ENCODE peak calls at places on chromosomes 5 and 9, in four cellular contexts. R, F, Y and G are unnamed samples.

GRCh38 chr9:129737479-129738269 is 15.2 kb downstream of the PTGES start:
- DNase-seq in R (peak), F (peak), Y (peak), G (peak)

GRCh38 chr5:2133080-2133479 is 250.4 kb upstream of the IRX4 start:
- DNase-seq in R (no peak), F (no peak), Y (no peak), G (no peak)

GRCh38 chr9:614421-614820 is 227.1 kb upstream of the DMRT1 start:
- DNase-seq in R (no peak), F (peak), Y (no peak), G (no peak)

GRCh38 chr9:121266906-121267650 is 884 bp upstream of the GSN start:
- DNase-seq in R (no peak), F (no peak), Y (no peak), G (no peak)

GRCh38 chr5:23007226-23007625 is 154.1 kb upstream of the CDH12 start:
- DNase-seq in R (no peak), F (no peak), Y (no peak), G (no peak)

GRCh38 chr9:137049544-137050449 is 3.8 kb upstream of the NPDC1 start:
- DNase-seq in R (peak), F (no peak), Y (no peak), G (peak)

GRCh38 chr5:128228506-128228905 is 144.9 kb downstream of the SLC12A2 start:
- DNase-seq in R (no peak), F (no peak), Y (no peak), G (no peak)

GRCh38 chr5:34562791-34563190 is 93.3 kb upstream of the RAI14 start:
- DNase-seq in R (no peak), F (no peak), Y (no peak), G (no peak)

GRCh38 chr5:44809215-44809955 is 638 bp downstream of the MRPS30 start:
- DNase-seq in R (peak), F (peak), Y (no peak), G (peak)

GRCh38 chr9:35734096-35734495 is 1.6 kb downstream of the CREB3 start:
- DNase-seq in R (no peak), F (no peak), Y (no peak), G (no peak)

GRCh38 chr5:24347206-24347605 is 297.6 kb downstream of the CDH10 start:
- DNase-seq in R (no peak), F (no peak), Y (no peak), G (no peak)

GRCh38 chr9:132162764-132163456 is 1.1 kb downstream of the NTNG2 start:
- DNase-seq in R (no peak), F (no peak), Y (no peak), G (no peak)

GRCh38 chr9:27457445-27457844 is 66.6 kb upstream of the IFNK start:
- DNase-seq in R (peak), F (no peak), Y (no peak), G (peak)

GRCh38 chr9:75200892-75201470 is 112.7 kb downstream of the OSTF1 start:
- DNase-seq in R (peak), F (peak), Y (no peak), G (no peak)

GRCh38 chr5:127936439-127936972 is 147.1 kb upstream of the SLC12A2 start:
- DNase-seq in R (no peak), F (no peak), Y (no peak), G (no peak)

GRCh38 chr5:130975847-130976246 is 189.2 kb downstream of the HINT1 start:
- DNase-seq in R (no peak), F (no peak), Y (no peak), G (no peak)

GRCh38 chr5:179153921-179154345 is 93.8 kb downstream of the ZNF354C start:
- DNase-seq in R (no peak), F (no peak), Y (no peak), G (no peak)

GRCh38 chr5:73826761-73827450 is 200.9 kb downstream of the ARHGEF28 start:
- DNase-seq in R (no peak), F (no peak), Y (no peak), G (no peak)

GRCh38 chr9:80061940-80062339 is 490.2 kb downstream of the TLE4 start:
- DNase-seq in R (no peak), F (no peak), Y (no peak), G (no peak)

GRCh38 chr5:174708466-174709207 is 15.7 kb upstream of the MSX2 start:
- DNase-seq in R (no peak), F (no peak), Y (no peak), G (no peak)

GRCh38 chr5:111954516-111955337 is 197.7 kb upstream of the NREP start:
- DNase-seq in R (no peak), F (no peak), Y (peak), G (no peak)

GRCh38 chr5:93899026-93899600 is 157.7 kb upstream of the POU5F2 start:
- DNase-seq in R (peak), F (no peak), Y (no peak), G (no peak)

GRCh38 chr5:114055810-114056476 is 305.9 kb upstream of the KCNN2 start:
- DNase-seq in R (no peak), F (no peak), Y (no peak), G (peak)

GRCh38 chr5:60943624-60944023 is 1.2 kb downstream of the ERCC8 start:
- DNase-seq in R (no peak), F (no peak), Y (no peak), G (no peak)

GRCh38 chr5:167945542-167946384 is 345.7 kb upstream of the WWC1 start:
- DNase-seq in R (no peak), F (no peak), Y (no peak), G (no peak)

GRCh38 chr5:123441408-123441807 is 18.2 kb upstream of the CEP120 start:
- DNase-seq in R (no peak), F (no peak), Y (no peak), G (no peak)

GRCh38 chr5:172504736-172505402 is 50.5 kb upstream of the SH3PXD2B start:
- DNase-seq in R (no peak), F (no peak), Y (no peak), G (no peak)

GRCh38 chr5:116739648-116740047 is 165.0 kb upstream of the SEMA6A start:
- DNase-seq in R (no peak), F (no peak), Y (no peak), G (no peak)

GRCh38 chr9:76873056-76873792 is 32.7 kb downstream of the PRUNE2 start:
- DNase-seq in R (no peak), F (no peak), Y (no peak), G (peak)

GRCh38 chr5:136802382-136802781 is 437.0 kb upstream of the TRPC7 start:
- DNase-seq in R (no peak), F (no peak), Y (no peak), G (no peak)

GRCh38 chr5:132050136-132050535 is 10.3 kb upstream of the IL3 start:
- DNase-seq in R (no peak), F (no peak), Y (no peak), G (no peak)

GRCh38 chr9:19999491-20000057 is 210.7 kb upstream of the SLC24A2 start:
- DNase-seq in R (no peak), F (no peak), Y (peak), G (no peak)

GRCh38 chr9:95190413-95190812 is 127.1 kb downstream of the FANCC start:
- DNase-seq in R (no peak), F (no peak), Y (no peak), G (no peak)
- TF ChIP-seq NR2C2 in R (no peak), F (no peak), Y (no peak), G (no peak)

DNA sequence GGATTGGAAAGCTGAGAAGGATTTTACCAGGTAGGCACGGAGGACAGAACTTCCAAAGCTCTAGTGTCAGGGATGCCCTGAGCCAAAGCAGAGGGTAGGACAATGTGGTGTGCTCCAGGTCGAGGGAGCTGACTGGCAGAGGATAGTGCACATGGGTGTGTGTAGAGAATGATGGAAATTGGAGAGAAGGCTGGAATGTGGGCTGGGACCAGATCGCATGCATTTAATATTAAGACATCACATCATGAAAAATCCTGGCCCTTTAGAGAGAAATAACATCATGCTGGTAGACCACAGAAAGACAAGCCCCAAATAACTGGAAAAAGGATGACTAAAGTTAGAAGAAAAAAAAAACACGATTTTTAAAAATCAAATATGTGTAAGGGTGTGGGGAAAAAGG is 67.1 kb upstream of the TGFBR1 start:
- DNase-seq in R (no peak), F (no peak), Y (no peak), G (no peak)
- TF ChIP-seq NR2C2 in R (no peak), F (no peak), Y (no peak), G (no peak)

DNA sequence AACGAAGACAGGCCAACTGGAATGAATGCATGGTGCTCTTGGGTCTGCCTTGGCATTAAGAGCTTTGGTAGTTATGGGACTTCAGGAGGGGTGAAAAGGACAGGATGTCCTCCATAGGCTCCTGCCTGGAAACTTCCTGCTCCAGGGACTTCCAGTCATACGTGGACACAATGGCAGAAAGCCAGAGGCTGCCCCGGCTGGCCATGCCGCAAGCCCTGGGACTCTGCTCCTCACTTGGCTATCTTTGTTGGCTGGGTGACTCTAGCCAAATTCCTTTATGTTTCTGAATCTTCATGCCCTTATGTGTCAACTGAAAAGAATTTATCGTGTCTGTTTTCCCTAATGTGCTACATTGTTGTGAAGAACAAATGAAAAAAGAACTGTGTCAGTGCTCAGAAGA is 136.9 kb downstream of the SIL1 start:
- DNase-seq in R (no peak), F (peak), Y (no peak), G (no peak)
- TF ChIP-seq NR2C2 in R (no peak), F (no peak), Y (no peak), G (no peak)

DNA sequence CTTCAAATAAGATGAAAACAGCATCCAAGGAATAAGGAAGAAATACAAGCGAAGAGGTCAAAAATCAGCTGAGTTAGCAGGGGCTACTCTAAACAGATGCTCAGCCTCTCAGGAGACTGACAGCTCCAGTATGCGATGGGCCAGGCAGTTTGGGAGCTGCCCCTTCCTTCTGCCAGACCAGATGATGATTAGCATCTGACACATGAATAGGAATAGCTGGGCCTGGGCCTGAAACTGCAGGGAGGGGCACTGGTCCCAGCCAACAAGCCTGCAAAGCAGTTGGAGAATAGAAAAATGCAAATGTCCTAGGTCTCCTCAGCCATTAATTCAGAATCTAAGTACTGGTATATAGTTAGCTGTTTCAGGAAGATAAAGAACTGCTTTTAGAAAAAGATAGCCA is 13.1 kb upstream of the MAP3K1 start:
- DNase-seq in R (no peak), F (no peak), Y (no peak), G (peak)
- TF ChIP-seq NR2C2 in R (no peak), F (no peak), Y (no peak), G (no peak)